ENCODE peak calls at places on chromosomes 4 and X, in seven cellular contexts. F is astrocyte, W is neural crest cell, T is GM23338, M is dorsolateral prefrontal cortex, C is astrocyte of the cerebellum, G is kidney epithelial cell. Z is an unnamed sample.

GRCh38 chr4:169376421-169376820 is 105.7 kb upstream of the SH3RF1 start:
- DNase-seq in F (no peak), W (no peak), T (no peak), M (no peak), C (no peak), G (no peak), Z (no peak)

GRCh38 chr4:102169345-102169744 is 175.9 kb downstream of the SLC39A8 start:
- DNase-seq in F (no peak), W (peak), T (peak), M (peak), C (no peak), G (no peak), Z (no peak)

GRCh38 chrX:132206259-132206658 is 13.0 kb downstream of the RAP2C start:
- DNase-seq in F (no peak), W (no peak), T (no peak), M (no peak), C (no peak), G (no peak), Z (no peak)

GRCh38 chr4:2794707-2795557 is 2.0 kb downstream of the SH3BP2 start:
- DNase-seq in F (peak), W (no peak), T (no peak), M (peak), C (no peak), G (no peak), Z (no peak)

GRCh38 chr4:142414336-142414945 is 431.7 kb downstream of the INPP4B start:
- DNase-seq in F (peak), W (no peak), T (no peak), M (peak), C (no peak), G (no peak), Z (no peak)

GRCh38 chrX:41265615-41266014 is 68.3 kb upstream of the DDX3X start:
- DNase-seq in F (peak), W (no peak), T (no peak), M (peak), C (peak), G (no peak), Z (no peak)

GRCh38 chr4:25258980-25259578 is 25.2 kb downstream of the PI4K2B start:
- DNase-seq in F (peak), W (no peak), T (no peak), M (no peak), C (peak), G (no peak), Z (no peak)

GRCh38 chr4:55742655-55743191 is 76.9 kb upstream of the EXOC1L start:
- DNase-seq in F (peak), W (no peak), T (no peak), M (no peak), C (no peak), G (no peak), Z (no peak)

GRCh38 chrX:123873956-123874355 is 14.1 kb downstream of the XIAP start:
- DNase-seq in F (no peak), W (no peak), T (no peak), M (no peak), C (no peak), G (no peak), Z (no peak)

GRCh38 chr4:112865443-112865842 is 184.0 kb upstream of the ANK2 start:
- DNase-seq in F (no peak), W (no peak), T (no peak), M (no peak), C (no peak), G (no peak), Z (no peak)

GRCh38 chrX:85627363-85627762 is 247.9 kb upstream of the POF1B start:
- DNase-seq in F (no peak), W (no peak), T (peak), M (no peak), C (no peak), G (no peak), Z (no peak)

GRCh38 chr4:90994883-90995484 is 867.8 kb downstream of the CCSER1 start:
- DNase-seq in F (no peak), W (no peak), T (no peak), M (no peak), C (no peak), G (no peak), Z (no peak)

GRCh38 chrX:6644411-6644810 is 109.5 kb upstream of the VCX3A start:
- DNase-seq in F (no peak), W (no peak), T (peak), M (no peak), C (no peak), G (no peak), Z (no peak)
- TF ChIP-seq CTCF in F (no peak), W (peak), T (peak), M (no peak), C (peak), G (peak), Z (peak)

GRCh38 chr4:33961751-33962150 is 2282.6 kb downstream of the ARAP2 start:
- DNase-seq in F (peak), W (no peak), T (no peak), M (no peak), C (peak), G (no peak), Z (no peak)

GRCh38 chr4:33966808-33967207 is 2277.5 kb downstream of the ARAP2 start:
- DNase-seq in F (no peak), W (no peak), T (no peak), M (no peak), C (no peak), G (no peak), Z (no peak)
- TF ChIP-seq CTCF in F (no peak), W (peak), T (no peak), M (no peak), C (peak), G (no peak), Z (peak)

DNA sequence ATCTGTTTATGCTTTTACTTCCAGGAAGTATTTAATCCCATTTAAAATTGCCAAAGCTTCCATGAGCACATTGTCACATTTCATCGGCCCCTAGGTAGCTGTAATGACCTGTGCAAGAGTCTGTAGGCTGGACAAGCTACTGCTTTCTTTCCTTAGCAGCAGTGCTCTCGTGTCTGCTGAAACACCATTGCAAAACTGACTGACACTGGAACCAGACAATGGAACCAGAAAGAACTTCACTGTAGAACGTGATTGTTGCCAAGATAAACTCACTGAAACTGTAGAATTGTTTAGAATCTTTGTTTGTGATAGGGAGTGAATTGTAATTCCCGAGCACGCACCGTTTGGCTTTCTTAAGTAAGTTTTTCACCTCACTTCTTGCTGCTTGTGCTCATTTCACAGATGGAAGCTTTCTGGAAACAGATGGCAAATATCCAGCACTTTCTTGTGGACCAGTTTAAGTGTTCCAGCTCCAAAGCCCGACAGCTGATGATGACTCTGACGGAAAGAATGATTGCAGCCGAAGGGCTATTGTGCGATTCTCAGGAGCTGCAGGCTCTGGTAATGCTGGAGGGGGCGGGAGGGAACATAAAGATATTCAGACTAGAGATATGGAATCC is 36.9 kb downstream of the EVC start:
- DNase-seq in F (peak), W (no peak), T (no peak), M (no peak), C (peak), G (peak), Z (no peak)
- TF ChIP-seq CTCF in F (no peak), W (no peak), T (no peak), M (no peak), C (no peak), G (no peak), Z (no peak)

GRCh38 chr4:148999924-149000323 is 557.7 kb upstream of the NR3C2 start:
- DNase-seq in F (no peak), W (no peak), T (no peak), M (no peak), C (no peak), G (no peak), Z (no peak)

GRCh38 chr4:148998719-148999118 is 556.5 kb upstream of the NR3C2 start:
- DNase-seq in F (no peak), W (no peak), T (peak), M (no peak), C (no peak), G (no peak), Z (no peak)
- TF ChIP-seq CTCF in F (peak), W (peak), T (peak), M (no peak), C (no peak), G (peak), Z (peak)

GRCh38 chrX:19991350-19991718 is 473 bp upstream of the BCLAF3 start:
- DNase-seq in F (no peak), W (no peak), T (no peak), M (no peak), C (no peak), G (no peak), Z (no peak)
- TF ChIP-seq CTCF in F (no peak), W (no peak), T (no peak), M (peak), C (no peak), G (no peak), Z (peak)

DNA sequence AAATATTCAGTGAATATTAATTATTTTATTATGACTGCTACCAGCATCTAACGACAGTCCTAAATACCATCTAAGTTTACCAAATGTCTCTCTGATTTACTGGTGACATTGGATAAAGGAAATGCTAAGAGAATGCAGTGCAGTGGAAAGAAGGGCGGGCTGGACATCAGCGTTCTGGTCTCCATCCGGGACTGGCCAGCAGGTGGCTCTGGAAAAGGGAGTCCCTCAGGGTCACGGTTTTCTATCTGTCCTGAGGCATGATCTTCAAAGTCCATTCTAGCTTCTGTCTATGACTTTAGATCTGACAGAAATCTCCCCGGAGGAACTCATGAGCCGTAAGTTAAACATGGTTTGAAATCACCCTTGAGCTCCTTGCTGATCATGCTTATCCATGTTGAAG is 3.3 kb downstream of the TRIM2 start:
- DNase-seq in F (no peak), W (peak), T (peak), M (peak), C (no peak), G (no peak), Z (no peak)
- TF ChIP-seq CTCF in F (peak), W (peak), T (peak), M (peak), C (peak), G (peak), Z (peak)

GRCh38 chrX:138031715-138032114 is 465.8 kb downstream of the ZIC3 start:
- DNase-seq in F (no peak), W (no peak), T (no peak), M (no peak), C (no peak), G (no peak), Z (no peak)

GRCh38 chrX:138020941-138021340 is 455.0 kb downstream of the ZIC3 start:
- DNase-seq in F (no peak), W (no peak), T (no peak), M (no peak), C (no peak), G (no peak), Z (no peak)

DNA sequence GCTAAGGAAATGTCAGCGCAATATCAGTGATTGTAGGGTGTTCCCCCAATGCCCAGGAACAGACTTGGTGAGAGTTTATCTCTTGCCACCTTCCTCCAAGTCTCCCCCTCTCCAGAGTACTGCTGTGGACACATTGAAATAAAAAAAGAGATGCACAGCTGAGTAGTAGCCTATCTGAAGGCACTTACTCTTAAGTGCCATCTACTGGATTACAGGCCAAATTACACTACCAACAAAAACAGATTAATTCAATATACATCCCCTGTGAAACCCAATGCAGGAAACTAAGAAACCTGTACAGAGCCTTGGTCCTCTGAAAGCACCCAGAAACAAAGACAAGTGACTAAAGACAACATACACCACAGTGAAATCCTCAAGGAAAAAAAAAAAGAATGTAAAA is 460.3 kb downstream of the ZIC3 start:
- DNase-seq in F (no peak), W (no peak), T (peak), M (no peak), C (no peak), G (no peak), Z (no peak)
- TF ChIP-seq CTCF in F (peak), W (peak), T (peak), M (peak), C (peak), G (peak), Z (peak)

Z was measured in type B pancreatic cell.